ENCODE peak calls at places on chromosomes 11 and 22, in eight cellular contexts. X is HCT116, R is ovary, O is K562, J is H1, N is pancreas, E is GM23338, M is Peyer's patch. I is an unnamed sample.

GRCh38 chr11:120863359-120863758 is 160.5 kb upstream of the TBCEL start:
- DNase-seq in J (no peak), N (no peak), O (no peak), R (no peak), X (no peak), M (no peak), E (no peak), I (peak; percentile 19)

GRCh38 chr11:128776434-128777284 is 82.8 kb downstream of the FLI1 start:
- DNase-seq in R (peak; percentile 58), J (peak; percentile 85), O (peak; percentile 57), M (no peak), E (peak; percentile 93), X (peak; percentile 22), N (peak; percentile 36), I (no peak)

GRCh38 chr11:16739326-16739875 is 954 bp downstream of the C11orf58 start:
- DNase-seq in N (no peak), R (no peak), M (no peak), X (no peak), J (no peak), O (no peak), E (peak; percentile 21), I (no peak)

GRCh38 chr22:37529652-37530345 is 10.6 kb upstream of the CARD10 start:
- DNase-seq in E (no peak), O (no peak), M (no peak), X (no peak), N (no peak), J (no peak), R (no peak), I (no peak)

GRCh38 chr11:11302565-11302964 is 50.5 kb downstream of the CSNK2A3 start:
- DNase-seq in R (no peak), E (no peak), N (no peak), M (no peak), X (no peak), J (no peak), O (no peak), I (no peak)

GRCh38 chr11:120648706-120649250 is 137.2 kb downstream of the GRIK4 start:
- DNase-seq in R (no peak), E (no peak), N (no peak), J (no peak), O (no peak), X (no peak), M (no peak), I (no peak)

GRCh38 chr11:44993971-44994705 is 43.5 kb upstream of the TP53I11 start:
- DNase-seq in E (no peak), N (peak; percentile 85), M (no peak), O (no peak), X (no peak), R (no peak), J (peak; percentile 39), I (no peak)

GRCh38 chr11:68416070-68416578 is 44.4 kb upstream of the PPP6R3 start:
- DNase-seq in J (no peak), N (no peak), O (no peak), R (no peak), M (no peak), X (no peak), E (no peak), I (no peak)

GRCh38 chr11:65182258-65183170 is 786 bp downstream of the CAPN1 start:
- DNase-seq in E (peak; percentile 93), O (peak; percentile 59), R (peak; percentile 54), J (no peak), X (peak; percentile 15), M (peak; percentile 73), N (peak; percentile 59), I (peak; percentile 40)

GRCh38 chr11:21948876-21949275 is 244.0 kb upstream of the ANO5 start:
- DNase-seq in R (no peak), O (no peak), X (no peak), N (no peak), E (no peak), J (no peak), M (no peak), I (no peak)

GRCh38 chr22:32883131-32883530 is 81.6 kb downstream of the TIMP3 start:
- DNase-seq in N (no peak), R (no peak), M (no peak), X (no peak), E (no peak), O (no peak), J (no peak), I (no peak)

GRCh38 chr11:65132988-65133700 is 1.2 kb downstream of the SYVN1 start:
- DNase-seq in M (peak; percentile 86), R (peak; percentile 54), X (peak; percentile 64), E (peak; percentile 82), O (peak; percentile 81), N (peak; percentile 88), J (peak; percentile 75), I (peak; percentile 57)

GRCh38 chr11:75918295-75918694 is 103.3 kb downstream of the UVRAG start:
- DNase-seq in O (no peak), M (no peak), E (no peak), N (no peak), X (no peak), R (no peak), J (no peak), I (no peak)

GRCh38 chr11:126544311-126545056 is 189.0 kb downstream of the ST3GAL4 start:
- DNase-seq in N (no peak), R (no peak), M (no peak), E (peak; percentile 71), J (peak; percentile 56), X (no peak), O (no peak), I (no peak)

GRCh38 chr11:3955299-3955665 is 99.8 kb downstream of the STIM1 start:
- DNase-seq in X (no peak), R (no peak), E (no peak), M (no peak), O (no peak), N (no peak), J (no peak), I (no peak)

GRCh38 chr11:35734669-35735068 is 72.1 kb downstream of the TRIM44 start:
- DNase-seq in E (no peak), J (no peak), N (no peak), X (no peak), O (no peak), R (no peak), M (no peak), I (no peak)

GRCh38 chr11:68014157-68014965 is 4.2 kb downstream of the ALDH3B1 start:
- DNase-seq in R (peak; percentile 76), J (no peak), M (peak; percentile 81), E (no peak), O (no peak), X (peak; percentile 64), N (no peak), I (no peak)

GRCh38 chr11:120424970-120425332 is 86.6 kb upstream of the GRIK4 start:
- DNase-seq in J (no peak), M (peak; percentile 60), R (no peak), E (no peak), N (no peak), X (no peak), O (no peak), I (no peak)

GRCh38 chr11:49995559-49995958 is 13.2 kb upstream of the OR4C12 start:
- DNase-seq in X (peak; percentile 46), E (peak; percentile 86), O (peak; percentile 84), R (no peak), M (no peak), J (peak; percentile 71), N (peak; percentile 71), I (peak; percentile 28)

GRCh38 chr22:44975444-44976262 is 34.2 kb downstream of the PHF21B start:
- DNase-seq in J (peak; percentile 98), E (peak; percentile 97), O (peak; percentile 84), X (peak; percentile 71), M (peak; percentile 72), N (peak; percentile 69), R (peak; percentile 93), I (peak; percentile 56)
- H3K27ac ChIP-seq in J (no peak overlapping the region), E (no peak overlapping the region), O (no peak overlapping the region), X (no peak overlapping the region), M (no peak overlapping the region), N (no peak overlapping the region), R (no peak overlapping the region), I (no peak overlapping the region)

GRCh38 chr11:46294365-46295309 is 17.2 kb downstream of the CREB3L1 start:
- DNase-seq in O (peak; percentile 77), R (peak; percentile 84), X (no peak), M (no peak), E (peak; percentile 92), N (no peak), J (peak; percentile 77), I (no peak)
- H3K4me1 ChIP-seq in O (peaks cover 59% of the 10 kb centered on the region), R (peaks cover 29% of the 10 kb centered on the region), X (peaks cover 45% of the 10 kb centered on the region), M (no peaks in the 10 kb centered on the region), E (peaks cover 49% of the 10 kb centered on the region), N (peaks cover 5% of the 10 kb centered on the region), J (peaks cover 28% of the 10 kb centered on the region), I (peaks cover 7% of the 10 kb centered on the region)

DNA sequence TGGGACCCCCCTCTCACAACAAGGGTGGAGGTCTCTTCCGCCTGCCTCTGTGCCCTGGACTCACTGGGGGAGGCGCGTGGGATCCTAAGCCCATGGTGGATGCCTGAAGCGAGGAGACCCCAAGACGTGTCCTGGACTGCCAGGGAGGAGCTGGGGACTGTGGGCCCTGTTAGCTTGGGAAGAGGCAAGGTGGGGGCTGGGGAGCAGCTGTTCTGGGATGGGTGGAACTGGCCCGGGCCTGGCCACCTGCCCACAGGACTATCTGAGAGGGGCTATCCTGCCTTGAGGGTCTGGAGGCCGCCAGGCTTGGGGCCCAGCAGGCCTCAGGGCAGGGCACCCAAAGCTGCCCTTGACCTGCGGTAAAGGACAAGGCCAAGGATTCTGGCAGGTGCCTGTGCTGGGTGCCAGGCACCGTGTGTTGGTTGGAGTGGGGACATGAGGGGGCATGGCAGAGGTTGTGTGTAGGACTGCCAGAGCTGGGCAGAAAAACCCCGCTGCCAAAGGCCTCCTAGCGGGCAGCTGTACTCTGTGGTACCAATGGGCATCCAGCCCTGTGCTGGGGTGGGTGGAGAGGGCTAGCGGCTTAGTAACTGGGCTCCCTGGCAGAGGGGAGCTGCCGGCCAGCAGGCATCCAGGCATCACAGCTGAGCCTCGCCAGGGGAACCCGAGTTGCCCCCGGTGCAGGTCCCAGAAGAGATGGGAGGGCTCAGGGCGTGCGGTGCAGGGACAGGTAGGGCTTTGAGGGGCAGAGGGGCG is 670 bp downstream of the LSP1 start:
- DNase-seq in E (no peak), O (no peak), M (no peak), R (no peak), N (no peak), X (no peak), J (no peak), I (no peak)
- H3K27ac ChIP-seq in E (no peak overlapping the region), O (no peak overlapping the region), M (peak overlapping the region; percentile 85), R (no peak overlapping the region), N (peak overlapping the region; percentile 44), X (no peak overlapping the region), J (no peak overlapping the region), I (no peak overlapping the region)

DNA sequence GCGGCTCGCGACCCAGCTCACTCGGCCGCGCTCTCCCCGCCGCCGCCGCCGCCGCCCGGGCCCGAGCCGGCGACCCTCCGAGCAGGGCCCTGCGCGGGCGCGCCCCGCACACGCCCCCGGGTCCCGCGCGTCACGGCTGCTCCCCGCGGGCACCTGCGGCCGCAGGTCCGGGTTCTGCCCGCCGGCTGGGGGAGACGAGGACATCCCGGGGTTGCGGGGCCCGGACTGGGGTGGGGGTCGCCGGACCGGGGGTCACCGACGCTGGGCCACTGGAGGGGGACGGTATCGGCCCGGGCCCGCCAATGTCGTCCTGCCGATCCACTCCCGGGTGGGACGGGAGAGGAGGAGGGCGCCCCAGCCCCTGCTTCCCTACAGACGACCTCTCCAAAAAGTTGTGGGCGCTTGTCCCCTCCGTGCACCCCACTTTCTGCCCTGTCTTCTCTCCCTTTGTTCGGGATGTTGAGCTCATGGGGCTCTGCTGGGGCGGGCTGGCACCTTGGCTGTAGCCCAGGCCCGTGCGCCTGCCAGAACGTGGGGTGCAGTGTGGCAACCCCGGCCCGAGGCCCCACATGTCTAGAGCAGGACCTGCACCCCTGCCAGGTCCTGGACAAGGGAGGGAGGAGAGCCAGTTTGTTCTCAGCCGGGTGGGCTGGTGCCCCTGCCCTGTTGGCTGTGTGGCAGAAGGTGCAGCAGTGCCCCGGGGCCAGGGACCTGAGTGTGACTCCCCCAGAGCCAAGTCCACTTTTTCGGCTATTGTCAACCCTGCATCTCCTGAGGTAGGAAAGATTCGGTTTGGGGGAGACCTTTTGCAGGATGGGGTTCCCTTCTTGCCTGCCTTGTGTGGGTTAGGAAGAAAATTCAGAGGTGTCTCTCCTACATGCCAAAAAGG is 40.2 kb upstream of the CELSR1 start:
- DNase-seq in M (peak; percentile 69), O (no peak), N (peak; percentile 47), J (no peak), E (no peak), X (no peak), R (peak; percentile 57), I (no peak)
- H3K4me1 ChIP-seq in M (peaks cover 14% of the 10 kb centered on the region), O (peaks cover 67% of the 10 kb centered on the region), N (peaks cover 58% of the 10 kb centered on the region), J (no peaks in the 10 kb centered on the region), E (peaks cover 11% of the 10 kb centered on the region), X (peaks cover 54% of the 10 kb centered on the region), R (peaks cover 11% of the 10 kb centered on the region), I (peaks cover 5% of the 10 kb centered on the region)

I was measured in foreskin keratinocyte.